ENCODE peak calls at places on chromosomes 12 and 14, in five cellular contexts. C, J, P, Z and M are unnamed samples. For H3K4me1, the result is how much of the 10 kb centered on the place peaks cover.

GRCh38 chr14:38290601-38291190 is 34.8 kb upstream of the CLEC14A start:
- DNase-seq in C (no peak), J (no peak), P (no peak), Z (no peak), M (no peak)

GRCh38 chr12:12718853-12719252 is 1.7 kb downstream of the CDKN1B start:
- DNase-seq in C (no peak), J (no peak), P (no peak), Z (no peak), M (no peak)

GRCh38 chr12:109982211-109982610 is 14.0 kb downstream of the GIT2 start:
- DNase-seq in C (no peak), J (no peak), P (no peak), Z (no peak), M (no peak)

GRCh38 chr12:82517027-82517426 is 158.7 kb downstream of the METTL25 start:
- DNase-seq in C (no peak), J (no peak), P (no peak), Z (no peak), M (no peak)

GRCh38 chr14:24353551-24354529 is 14.0 kb upstream of the RIPK3 start:
- DNase-seq in C (no peak), J (no peak), P (no peak), Z (no peak), M (peak)

GRCh38 chr14:69704319-69704718 is 62.6 kb upstream of the SRSF5 start:
- DNase-seq in C (no peak), J (no peak), P (no peak), Z (no peak), M (no peak)

GRCh38 chr14:95374262-95374997 is 54.7 kb upstream of the CLMN start:
- DNase-seq in C (no peak), J (no peak), P (no peak), Z (no peak), M (no peak)

GRCh38 chr14:51539571-51540037 is 112.1 kb upstream of the FRMD6 start:
- DNase-seq in C (no peak), J (no peak), P (no peak), Z (no peak), M (no peak)

GRCh38 chr12:131357152-131357747 is 353.6 kb upstream of the SFSWAP start:
- DNase-seq in C (no peak), J (no peak), P (no peak), Z (no peak), M (no peak)

GRCh38 chr12:2138871-2139308 is 86.1 kb downstream of the CACNA1C start:
- DNase-seq in C (no peak), J (no peak), P (peak), Z (no peak), M (peak)

GRCh38 chr14:58866386-58866785 is 228.6 kb downstream of the DACT1 start:
- DNase-seq in C (no peak), J (no peak), P (no peak), Z (no peak), M (no peak)

GRCh38 chr12:71636704-71637115 is 26.9 kb downstream of the ZFC3H1 start:
- DNase-seq in C (no peak), J (no peak), P (no peak), Z (no peak), M (no peak)

GRCh38 chr12:4292266-4293063 is 18.9 kb downstream of the CCND2 start:
- DNase-seq in C (no peak), J (no peak), P (no peak), Z (no peak), M (peak)

GRCh38 chr14:23460960-23461359 is 8.5 kb upstream of the NGDN start:
- DNase-seq in C (no peak), J (no peak), P (no peak), Z (no peak), M (no peak)

GRCh38 chr12:4353785-4354208 is 25.7 kb downstream of the FGF23 start:
- DNase-seq in C (no peak), J (no peak), P (no peak), Z (no peak), M (no peak)

GRCh38 chr12:111748195-111748803 is 18.4 kb upstream of the ALDH2 start:
- DNase-seq in C (no peak), J (no peak), P (no peak), Z (no peak), M (no peak)

GRCh38 chr14:20998674-20999366 is at the start of gene SLC39A2:
- DNase-seq in C (no peak), J (no peak), P (no peak), Z (no peak), M (no peak)

GRCh38 chr14:19771895-19772430 is 1.3 kb upstream of the OR4M1 start:
- DNase-seq in C (no peak), J (no peak), P (no peak), Z (no peak), M (no peak)

GRCh38 chr12:69714542-69714941 is 15.4 kb upstream of the BEST3 start:
- DNase-seq in C (no peak), J (no peak), P (no peak), Z (no peak), M (no peak)

GRCh38 chr14:61365667-61366194 is 44.4 kb downstream of the PRKCH start:
- DNase-seq in C (no peak), J (no peak), P (no peak), Z (no peak), M (no peak)

GRCh38 chr14:61368061-61368710 is 46.8 kb downstream of the PRKCH start:
- DNase-seq in C (no peak), J (no peak), P (no peak), Z (no peak), M (no peak)

GRCh38 chr14:61372842-61373555 is 51.6 kb downstream of the PRKCH start:
- DNase-seq in C (no peak), J (no peak), P (no peak), Z (no peak), M (no peak)

GRCh38 chr14:61372379-61372778 is 51.0 kb downstream of the PRKCH start:
- DNase-seq in C (no peak), J (no peak), P (no peak), Z (no peak), M (no peak)

GRCh38 chr14:61369097-61369496 is 47.7 kb downstream of the PRKCH start:
- DNase-seq in C (no peak), J (no peak), P (no peak), Z (no peak), M (no peak)
- H3K4me1 ChIP-seq in C (under half), J (under half), P (under half), Z (under half), M (under half)

GRCh38 chr12:76871751-76872150 is 7.1 kb downstream of the CSRP2 start:
- DNase-seq in C (no peak), J (no peak), P (no peak), Z (no peak), M (no peak)

GRCh38 chr12:76874491-76875190 is 4.2 kb downstream of the CSRP2 start:
- DNase-seq in C (no peak), J (no peak), P (no peak), Z (no peak), M (no peak)

GRCh38 chr12:76874027-76874426 is 4.8 kb downstream of the CSRP2 start:
- DNase-seq in C (no peak), J (no peak), P (no peak), Z (no peak), M (no peak)

GRCh38 chr12:76871082-76871481 is 7.7 kb downstream of the CSRP2 start:
- DNase-seq in C (no peak), J (no peak), P (no peak), Z (no peak), M (no peak)

GRCh38 chr12:76872415-76872814 is 6.4 kb downstream of the CSRP2 start:
- DNase-seq in C (no peak), J (no peak), P (no peak), Z (no peak), M (no peak)
- TF ChIP-seq POLR2A in C (no peak), J (no peak), P (no peak), Z (no peak), M (no peak)

GRCh38 chr12:53044052-53044581 is 5.7 kb upstream of the TNS2 start:
- DNase-seq in C (peak), J (no peak), P (peak), Z (no peak), M (no peak)
- H3K4me1 ChIP-seq in C (under half), J (under half), P (under half), Z (under half), M (under half)

GRCh38 chr12:16346931-16347330 is 514 bp upstream of the MGST1 start:
- DNase-seq in C (no peak), J (no peak), P (no peak), Z (no peak), M (no peak)

GRCh38 chr12:16349132-16349463 is 1.7 kb downstream of the MGST1 start:
- DNase-seq in C (peak), J (peak), P (peak), Z (peak), M (peak)

GRCh38 chr12:16347391-16348298 is at the start of gene MGST1:
- DNase-seq in C (peak), J (peak), P (peak), Z (peak), M (peak)

GRCh38 chr12:16350682-16351081 is 3.2 kb downstream of the MGST1 start:
- DNase-seq in C (peak), J (no peak), P (peak), Z (peak), M (no peak)

DNA sequence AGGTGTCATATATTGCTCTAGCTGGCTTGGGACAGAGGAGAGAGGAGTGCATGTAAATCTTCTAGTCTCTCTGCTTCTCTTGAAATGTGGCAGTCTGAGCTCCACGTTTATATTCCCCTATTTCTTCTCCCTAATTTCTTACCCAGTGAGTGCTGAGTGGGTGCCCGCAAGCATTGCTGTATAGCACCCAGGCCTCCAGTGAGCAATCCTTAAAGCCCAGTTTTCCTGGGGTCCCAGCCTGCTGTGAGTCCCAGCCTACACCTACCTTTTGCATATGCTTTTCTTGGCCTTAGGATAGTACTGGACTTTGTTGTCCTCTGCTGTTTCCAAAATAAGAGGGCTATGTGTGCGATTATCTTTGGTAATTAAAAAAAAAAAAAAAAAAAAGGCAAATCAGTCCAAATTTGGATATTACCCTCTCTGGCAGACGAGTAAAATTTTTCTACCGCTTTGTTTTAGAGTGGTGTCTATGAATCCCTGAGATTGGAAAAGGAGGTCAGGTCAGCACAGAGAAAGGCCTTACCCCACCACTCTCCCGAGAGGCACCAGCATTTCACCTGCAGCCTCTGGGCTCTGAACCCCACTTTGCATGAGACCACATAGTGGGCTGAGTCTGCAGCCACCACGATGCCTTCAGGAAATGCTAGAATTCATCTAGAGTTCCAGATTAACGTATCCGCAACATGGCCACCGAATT is 1.1 kb downstream of the MGST1 start:
- DNase-seq in C (no peak), J (no peak), P (no peak), Z (no peak), M (no peak)
- TF ChIP-seq POLR2A in C (no peak), J (no peak), P (no peak), Z (no peak), M (no peak)

DNA sequence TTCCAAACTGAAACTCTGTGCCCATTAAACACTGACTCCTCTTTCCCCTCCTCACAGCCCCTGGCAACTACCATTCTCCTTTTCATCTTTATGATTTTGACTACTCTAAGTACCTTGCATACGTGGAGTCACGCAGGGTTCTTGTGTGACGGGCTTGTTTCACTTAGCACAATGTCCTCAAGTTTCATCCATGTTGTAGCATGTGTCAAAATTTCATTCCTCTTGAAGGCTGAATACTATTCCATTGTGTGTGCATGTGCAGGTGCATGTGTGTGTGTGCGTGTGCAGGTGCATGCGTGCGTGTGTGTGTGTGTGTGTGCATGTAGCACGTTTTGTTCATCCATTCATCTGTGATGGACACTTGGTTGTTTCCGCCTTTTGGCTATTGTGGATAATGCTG is 106.1 kb downstream of the ZFP36L1 start:
- DNase-seq in C (peak), J (no peak), P (peak), Z (no peak), M (no peak)
- H3K4me1 ChIP-seq in C (under half), J (under half), P (under half), Z (under half), M (under half)